ENCODE peak calls at places on chromosomes 3 and 15, in ten cellular contexts. U is heart left ventricle, D is T-helper 2 cell, N is GM20000, R is EL, C is nucleus accumbens, M is AG09319, V is dorsolateral prefrontal cortex, P is activated gamma-delta T cell treated with Interleukin-2 at 50 U/mL for 16 hours, T is suprapubic skin. X is an unnamed sample.

GRCh38 chr3:133991209-133991608 is 38.5 kb downstream of the SLCO2A1 start:
- DNase-seq in U (no peak), D (no peak), N (no peak), R (peak; percentile 22), C (no peak), M (no peak), V (no peak), P (no peak), T (no peak), X (no peak)

GRCh38 chr3:126287536-126288181 is 69.5 kb downstream of the KLF15 start:
- DNase-seq in U (peak; percentile 75), D (no peak), N (no peak), R (peak; percentile 65), C (peak; percentile 90), M (peak; percentile 5), V (peak; percentile 78), P (no peak), T (no peak), X (peak; percentile 62)

GRCh38 chr3:44584646-44585501 is at the start of gene ZNF660:
- DNase-seq in U (peak; percentile 74), D (no peak), N (peak; percentile 83), R (peak; percentile 72), C (peak; percentile 71), M (peak; percentile 29), V (peak; percentile 62), P (peak; percentile 8), T (peak; percentile 66), X (peak; percentile 51)

GRCh38 chr3:46409735-46410489 is 2.9 kb downstream of the CCRL2 start:
- DNase-seq in U (peak; percentile 50), D (no peak), N (no peak), R (no peak), C (peak; percentile 39), M (no peak), V (peak; percentile 63), P (no peak), T (no peak), X (peak; percentile 41)

GRCh38 chr3:33652736-33653135 is 65.3 kb downstream of the CLASP2 start:
- DNase-seq in U (no peak), D (no peak), N (no peak), R (no peak), C (no peak), M (no peak), V (no peak), P (no peak), T (no peak), X (no peak)

GRCh38 chr3:170759511-170760173 is 110.4 kb downstream of the RPL22L1 start:
- DNase-seq in U (no peak), D (no peak), N (no peak), R (no peak), C (no peak), M (no peak), V (no peak), P (no peak), T (no peak), X (no peak)

GRCh38 chr3:128933922-128934253 is 54.5 kb downstream of the ACAD9 start:
- DNase-seq in U (no peak), D (no peak), N (no peak), R (no peak), C (no peak), M (no peak), V (no peak), P (no peak), T (no peak), X (no peak)

GRCh38 chr3:9769426-9770275 is at the start of gene CAMK1:
- DNase-seq in U (peak; percentile 91), D (peak; percentile 38), N (peak; percentile 79), R (peak; percentile 73), C (peak; percentile 79), M (peak; percentile 27), V (peak; percentile 76), P (peak; percentile 36), T (peak; percentile 88), X (peak; percentile 88)

GRCh38 chr3:156605686-156606605 is 51.0 kb upstream of the SSR3 start:
- DNase-seq in U (peak; percentile 73), D (no peak), N (peak; percentile 20), R (peak; percentile 94), C (peak; percentile 36), M (no peak), V (no peak), P (no peak), T (no peak), X (peak; percentile 48)

GRCh38 chr3:20741381-20741780 is 555.4 kb upstream of the SGO1 start:
- DNase-seq in U (no peak), D (no peak), N (no peak), R (no peak), C (no peak), M (no peak), V (no peak), P (no peak), T (no peak), X (no peak)

GRCh38 chr3:169432692-169433432 is 230.7 kb downstream of the MECOM start:
- DNase-seq in U (no peak), D (no peak), N (no peak), R (no peak), C (no peak), M (no peak), V (no peak), P (no peak), T (no peak), X (no peak)

GRCh38 chr15:44536298-44536961 is 517 bp upstream of the EIF3J start:
- DNase-seq in U (peak; percentile 89), D (no peak), N (no peak), R (peak; percentile 92), C (peak; percentile 91), M (peak; percentile 24), V (peak; percentile 85), P (no peak), T (peak; percentile 93), X (peak; percentile 84)

GRCh38 chr15:72540606-72541237 is 66.6 kb downstream of the ARIH1 start:
- DNase-seq in U (no peak), D (no peak), N (no peak), R (no peak), C (no peak), M (no peak), V (no peak), P (no peak), T (no peak), X (no peak)

GRCh38 chr15:25883860-25884259 is 20.7 kb upstream of the ATP10A start:
- DNase-seq in U (no peak), D (no peak), N (no peak), R (peak; percentile 89), C (no peak), M (peak; percentile 79), V (no peak), P (no peak), T (no peak), X (no peak)

GRCh38 chr3:84128024-84128423 is 830.8 kb upstream of the CADM2 start:
- DNase-seq in U (no peak), D (no peak), N (no peak), R (no peak), C (no peak), M (no peak), V (no peak), P (no peak), T (no peak), X (no peak)